ENCODE peak calls at places on chromosomes 2 and 18, in six cellular contexts. X, C, J, H, F and I are unnamed samples.

GRCh38 chr2:97708608-97709007 is 4.8 kb upstream of the ZAP70 start:
- DNase-seq in H (no peak), J (no peak), C (peak), X (peak), F (no peak), I (no peak)

GRCh38 chr18:12507007-12507406 is 99.3 kb downstream of the PRELID3A start:
- DNase-seq in X (no peak), F (no peak), C (no peak), J (no peak), H (no peak), I (no peak)

GRCh38 chr2:96510931-96511595 is 5.9 kb upstream of the NEURL3 start:
- DNase-seq in F (no peak), X (no peak), H (peak), J (no peak), C (no peak), I (no peak)

GRCh38 chr2:205964111-205964761 is 121.7 kb downstream of the INO80D start:
- DNase-seq in F (no peak), J (no peak), X (no peak), C (no peak), H (peak), I (no peak)

GRCh38 chr2:105383456-105383855 is 15.4 kb downstream of the FHL2 start:
- DNase-seq in X (no peak), J (no peak), F (no peak), C (no peak), H (peak), I (no peak)

GRCh38 chr2:241389697-241390096 is 33.6 kb downstream of the FARP2 start:
- DNase-seq in F (no peak), H (no peak), C (no peak), J (no peak), X (no peak), I (no peak)

GRCh38 chr2:86062043-86062442 is 43.6 kb downstream of the POLR1A start:
- DNase-seq in F (no peak), H (no peak), X (no peak), C (no peak), J (no peak), I (no peak)

GRCh38 chr2:135528006-135528405 is 3.0 kb downstream of the ZRANB3 start:
- DNase-seq in X (no peak), F (no peak), H (no peak), C (no peak), J (no peak), I (no peak)

GRCh38 chr2:221780281-221780688 is 208.2 kb upstream of the EPHA4 start:
- DNase-seq in H (no peak), C (no peak), F (no peak), X (no peak), J (no peak), I (no peak)

GRCh38 chr2:204795156-204795555 is 249.9 kb downstream of the PARD3B start:
- DNase-seq in F (no peak), J (no peak), C (no peak), H (no peak), X (no peak), I (no peak)

GRCh38 chr2:24228470-24228869 is 53.6 kb downstream of the FAM228A start:
- DNase-seq in H (no peak), J (no peak), C (no peak), X (no peak), F (no peak), I (no peak)

GRCh38 chr18:38307919-38308318 is 742.3 kb upstream of the CELF4 start:
- DNase-seq in H (no peak), C (no peak), F (no peak), X (no peak), J (no peak), I (no peak)

GRCh38 chr2:128300151-128300550 is 18.5 kb downstream of the HS6ST1 start:
- DNase-seq in J (no peak), X (no peak), H (no peak), C (no peak), F (no peak), I (no peak)

GRCh38 chr2:149817206-149817605 is 229.6 kb upstream of the MMADHC start:
- DNase-seq in F (no peak), X (no peak), C (no peak), H (no peak), J (no peak), I (no peak)

GRCh38 chr2:48146552-48146951 is 240.3 kb upstream of the FBXO11 start:
- DNase-seq in X (no peak), C (no peak), F (no peak), H (no peak), J (no peak), I (no peak)

GRCh38 chr2:211512746-211513145 is 956.3 kb downstream of the CPS1 start:
- DNase-seq in F (no peak), C (no peak), X (no peak), H (no peak), J (no peak), I (no peak)

GRCh38 chr2:35978218-35978617 is 377.4 kb upstream of the CRIM1 start:
- DNase-seq in C (no peak), F (no peak), J (no peak), H (no peak), X (no peak), I (no peak)

GRCh38 chr2:215269397-215270117 is 42.3 kb upstream of the ATIC start:
- DNase-seq in X (peak), J (peak), H (no peak), F (peak), C (no peak), I (peak)

GRCh38 chr2:24163186-24163585 is 11.7 kb upstream of the FAM228A start:
- DNase-seq in J (no peak), F (no peak), C (no peak), X (no peak), H (no peak), I (no peak)

GRCh38 chr2:189673661-189674373 is 653 bp upstream of the ANKAR start:
- DNase-seq in J (no peak), H (no peak), C (no peak), X (no peak), F (peak), I (no peak)

GRCh38 chr2:215779912-215780311 is 233.4 kb downstream of the MREG start:
- DNase-seq in C (no peak), H (no peak), F (no peak), J (no peak), X (no peak), I (no peak)

GRCh38 chr2:33497177-33497787 is 20.8 kb downstream of the RASGRP3 start:
- DNase-seq in F (no peak), J (no peak), C (no peak), X (no peak), H (no peak), I (no peak)

GRCh38 chr2:168396131-168396530 is 59.9 kb upstream of the CERS6 start:
- DNase-seq in C (no peak), J (no peak), F (no peak), H (no peak), X (no peak), I (no peak)

GRCh38 chr2:27809761-27810241 is 38.3 kb downstream of the MRPL33 start:
- DNase-seq in X (no peak), C (no peak), H (no peak), F (no peak), J (no peak), I (no peak)

GRCh38 chr2:100928235-100928634 is 73.9 kb upstream of the RPL31 start:
- DNase-seq in X (no peak), F (no peak), J (no peak), H (no peak), C (no peak), I (no peak)

GRCh38 chr2:53268086-53268485 is 499.5 kb upstream of the CHAC2 start:
- DNase-seq in X (no peak), J (no peak), C (no peak), F (no peak), H (no peak), I (no peak)
- TF ChIP-seq CTCF in X (no peak), J (no peak), C (no peak), F (no peak), H (no peak), I (no peak)

GRCh38 chr2:74472086-74472944 is at the start of gene MRPL53:
- DNase-seq in C (peak), H (peak), J (peak), X (peak), F (peak), I (peak)

GRCh38 chr2:74474481-74474880 is 2.0 kb upstream of the MRPL53 start:
- DNase-seq in C (no peak), H (no peak), F (no peak), X (no peak), J (no peak), I (no peak)

GRCh38 chr2:74471332-74472065 is 981 bp downstream of the MRPL53 start:
- DNase-seq in C (no peak), F (no peak), J (no peak), H (no peak), X (no peak), I (no peak)

GRCh38 chr2:74472945-74473258 is 422 bp upstream of the MRPL53 start:
- DNase-seq in X (no peak), J (no peak), C (no peak), H (no peak), F (no peak), I (no peak)

DNA sequence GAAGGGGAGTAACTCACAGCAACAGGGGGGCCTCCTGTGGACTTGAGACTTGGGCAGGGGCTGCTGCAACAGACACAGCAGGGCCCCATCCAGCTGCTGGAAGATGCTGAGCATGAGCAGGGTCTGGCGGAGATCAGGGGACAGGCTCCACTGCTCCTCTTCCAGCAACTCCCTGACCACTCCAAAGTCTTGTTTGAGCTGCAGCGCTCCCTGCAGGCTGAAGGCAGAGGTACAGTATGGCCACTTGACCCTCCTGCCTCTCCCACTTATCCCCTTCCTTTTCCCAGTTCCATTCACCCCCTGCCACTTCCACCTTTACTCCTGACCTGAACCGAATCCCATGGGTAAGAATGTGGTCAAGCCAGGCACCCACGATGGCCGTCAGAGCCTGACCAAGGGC is 2.4 kb upstream of the MRPL53 start:
- DNase-seq in J (no peak), F (no peak), H (no peak), X (no peak), C (no peak), I (no peak)
- TF ChIP-seq CTCF in J (peak), F (no peak), H (no peak), X (peak), C (no peak), I (no peak)

GRCh38 chr2:233184669-233185068 is 66.8 kb upstream of the ATG16L1 start:
- DNase-seq in C (no peak), H (no peak), J (no peak), X (no peak), F (no peak), I (no peak)

GRCh38 chr2:233185320-233185719 is 66.2 kb upstream of the ATG16L1 start:
- DNase-seq in F (no peak), C (no peak), H (no peak), X (no peak), J (no peak), I (no peak)

GRCh38 chr2:233178994-233179847 is 72.3 kb upstream of the ATG16L1 start:
- DNase-seq in C (no peak), H (no peak), J (no peak), F (no peak), X (no peak), I (no peak)

GRCh38 chr2:233183869-233184418 is 67.5 kb upstream of the ATG16L1 start:
- DNase-seq in J (no peak), X (no peak), H (no peak), F (no peak), C (no peak), I (no peak)

GRCh38 chr2:233179848-233180368 is 71.6 kb upstream of the ATG16L1 start:
- DNase-seq in J (no peak), C (no peak), X (no peak), H (no peak), F (no peak), I (no peak)
- TF ChIP-seq CTCF in J (no peak), C (no peak), X (no peak), H (no peak), F (no peak), I (no peak)

GRCh38 chr2:104179644-104180043 is 674.3 kb upstream of the POU3F3 start:
- DNase-seq in X (no peak), F (no peak), H (no peak), C (no peak), J (no peak), I (no peak)

DNA sequence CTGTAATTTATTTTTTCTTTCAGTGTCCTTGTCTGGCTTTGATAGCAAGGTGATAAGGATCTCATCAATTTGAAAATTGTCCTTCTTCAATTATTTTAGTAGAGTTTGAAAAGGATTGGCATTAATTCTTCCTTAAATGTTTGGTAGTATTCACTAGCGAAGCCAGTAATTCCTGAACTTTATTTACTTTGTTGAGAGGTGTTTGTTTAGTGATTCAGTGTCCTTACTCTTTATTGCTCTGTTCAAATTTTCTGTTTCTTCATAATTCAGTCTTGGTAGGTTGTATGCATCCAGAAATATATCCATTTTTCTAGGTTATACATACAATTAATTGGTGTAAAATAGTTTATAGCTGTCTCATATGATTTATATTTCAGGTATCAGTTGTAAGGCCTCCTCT is 676.7 kb upstream of the POU3F3 start:
- DNase-seq in X (no peak), J (no peak), F (no peak), H (no peak), C (no peak), I (no peak)
- TF ChIP-seq CTCF in X (no peak), J (no peak), F (no peak), H (no peak), C (no peak), I (no peak)

DNA sequence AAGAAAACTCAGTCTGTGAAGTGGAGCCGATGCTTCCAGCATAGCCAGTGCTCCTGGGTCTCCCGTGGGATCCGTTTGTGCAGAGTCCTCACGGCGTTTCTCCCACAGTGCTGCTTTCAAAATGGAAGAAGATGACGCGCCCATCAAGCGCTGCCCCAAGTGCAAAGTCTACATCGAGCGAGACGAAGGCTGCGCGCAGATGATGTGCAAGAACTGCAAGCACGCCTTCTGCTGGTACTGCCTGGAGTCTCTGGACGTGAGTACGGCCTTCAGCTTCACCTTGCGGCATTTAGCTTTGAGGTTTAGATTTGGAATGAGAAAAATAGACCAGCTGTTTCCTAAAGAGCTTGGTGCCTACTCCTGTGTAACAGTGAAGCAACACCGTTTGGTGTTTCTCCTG is 107.0 kb downstream of the RNF144A start:
- DNase-seq in F (peak), H (no peak), X (no peak), J (no peak), C (no peak), I (no peak)
- TF ChIP-seq CTCF in F (no peak), H (no peak), X (no peak), J (no peak), C (no peak), I (no peak)

GRCh38 chr2:30705711-30706533 is 101.3 kb downstream of the CAPN13 start:
- DNase-seq in F (no peak), C (peak), H (peak), J (no peak), X (no peak), I (no peak)
- TF ChIP-seq CTCF in F (no peak), C (no peak), H (no peak), J (no peak), X (no peak), I (no peak)

DNA sequence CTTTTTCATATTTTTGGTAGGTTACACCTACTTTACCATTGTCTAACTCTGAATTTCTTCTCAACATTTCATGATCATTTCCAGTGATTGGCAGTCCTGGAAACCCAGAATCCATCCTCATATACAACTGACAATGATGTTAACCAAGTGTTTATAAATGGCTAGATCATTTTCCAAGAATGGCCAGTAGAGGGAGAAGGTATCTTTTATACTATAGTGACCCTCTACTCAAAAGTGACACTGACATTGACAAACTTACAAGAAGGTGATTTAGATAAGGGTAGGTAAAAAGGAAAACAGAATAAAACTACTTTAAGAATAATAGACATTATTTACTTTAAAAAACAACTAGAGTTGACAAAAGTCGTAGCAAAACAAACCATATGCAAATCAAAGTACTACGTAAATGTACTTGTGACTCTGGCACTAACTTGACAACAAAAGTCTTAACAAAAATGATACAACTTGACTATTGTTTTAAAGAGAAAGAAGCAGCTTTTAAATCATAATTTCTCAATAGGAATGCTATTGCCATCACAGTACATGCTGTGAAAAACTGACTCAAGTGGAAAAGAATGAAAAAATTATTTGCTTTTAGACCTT is 76.5 kb upstream of the GRB14 start:
- DNase-seq in C (no peak), F (no peak), X (no peak), H (no peak), J (no peak), I (no peak)
- TF ChIP-seq CTCF in C (peak), F (peak), X (peak), H (peak), J (peak), I (peak)

GRCh38 chr2:11129598-11130449 is 25.4 kb upstream of the SLC66A3 start:
- DNase-seq in C (peak), X (peak), H (no peak), F (peak), J (peak), I (peak)
- TF ChIP-seq CTCF in C (peak), X (peak), H (no peak), F (no peak), J (peak), I (peak)

GRCh38 chr2:10448646-10449480 is 736 bp upstream of the ODC1 start:
- DNase-seq in X (peak), C (peak), F (peak), H (peak), J (peak), I (peak)

GRCh38 chr2:10446631-10447030 is 1.5 kb downstream of the ODC1 start:
- DNase-seq in J (no peak), X (no peak), C (no peak), H (no peak), F (no peak), I (no peak)

GRCh38 chr2:10448208-10448645 is at the start of gene ODC1:
- DNase-seq in C (peak), J (peak), X (peak), F (peak), H (peak), I (peak)

GRCh38 chr2:10449481-10449831 is 1.3 kb upstream of the ODC1 start:
- DNase-seq in J (no peak), C (no peak), X (no peak), H (no peak), F (no peak), I (no peak)

GRCh38 chr2:10447300-10448207 is 573 bp downstream of the ODC1 start:
- DNase-seq in H (no peak), C (peak), X (peak), J (no peak), F (peak), I (no peak)
- TF ChIP-seq CTCF in H (no peak), C (no peak), X (peak), J (no peak), F (no peak), I (no peak)

GRCh38 chr2:132547089-132547687 is 122.8 kb downstream of the LYPD1 start:
- DNase-seq in J (peak), X (peak), H (no peak), C (no peak), F (peak), I (peak)
- TF ChIP-seq CTCF in J (peak), X (peak), H (peak), C (peak), F (peak), I (peak)